ENCODE peak calls at places on chromosomes 2 and 18, in four cellular contexts. Z, I, U and G are unnamed samples.

GRCh38 chr2:8412082-8412481 is 269.8 kb upstream of the ID2 start:
- DNase-seq in Z (no peak), I (peak; percentile 69), U (peak; percentile 91), G (no peak)

GRCh38 chr2:7427293-7428060 is 510.3 kb downstream of the RNF144A start:
- DNase-seq in Z (peak; percentile 55), I (peak; percentile 41), U (peak; percentile 53), G (no peak)

GRCh38 chr2:45169339-45170190 is 160.3 kb upstream of the SIX2 start:
- DNase-seq in Z (no peak), I (peak; percentile 60), U (no peak), G (peak; percentile 67)

GRCh38 chr18:79914614-79915160 is 36.8 kb downstream of the SLC66A2 start:
- DNase-seq in Z (no peak), I (no peak), U (no peak), G (no peak)

GRCh38 chr18:46497129-46497528 is 159.9 kb downstream of the LOXHD1 start:
- DNase-seq in Z (peak; percentile 13), I (no peak), U (peak; percentile 10), G (peak; percentile 82)

GRCh38 chr18:42925036-42925435 is 190.4 kb downstream of the RIT2 start:
- DNase-seq in Z (no peak), I (no peak), U (no peak), G (no peak)

GRCh38 chr2:110863726-110864125 is 131.4 kb downstream of the ACOXL start:
- DNase-seq in Z (no peak), I (no peak), U (no peak), G (no peak)

GRCh38 chr2:191150451-191151314 is at the start of gene STAT4:
- DNase-seq in Z (no peak), I (peak; percentile 43), U (no peak), G (peak; percentile 59)

GRCh38 chr18:74836296-74837139 is 238.8 kb downstream of the ZNF407 start:
- DNase-seq in Z (no peak), I (no peak), U (peak; percentile 72), G (no peak)

GRCh38 chr18:42183746-42184145 is 228.7 kb downstream of the PIK3C3 start:
- DNase-seq in Z (no peak), I (peak; percentile 7), U (no peak), G (no peak)

GRCh38 chr2:206084870-206085741 is 868 bp downstream of the INO80D start:
- DNase-seq in Z (peak; percentile 43), I (no peak), U (no peak), G (peak; percentile 41)

GRCh38 chr2:206085742-206086445 is at the start of gene INO80D:
- DNase-seq in Z (peak; percentile 69), I (peak; percentile 59), U (peak; percentile 87), G (peak; percentile 65)

GRCh38 chr2:206083602-206084467 is 2.1 kb downstream of the INO80D start:
- DNase-seq in Z (no peak), I (no peak), U (no peak), G (peak; percentile 82)

GRCh38 chr2:206082298-206082843 is 3.6 kb downstream of the INO80D start:
- DNase-seq in Z (no peak), I (no peak), U (no peak), G (no peak)

GRCh38 chr2:206084468-206084869 is 1.5 kb downstream of the INO80D start:
- DNase-seq in Z (peak; percentile 57), I (peak; percentile 61), U (peak; percentile 85), G (peak; percentile 70)
- TF ChIP-seq ESRRA in Z (no peak), I (no peak), U (no peak), G (no peak)

GRCh38 chr2:30149513-30149912 is 2.7 kb downstream of the YPEL5 start:
- DNase-seq in Z (peak; percentile 50), I (no peak), U (peak; percentile 59), G (peak; percentile 19)
- TF ChIP-seq JUN in Z (no peak), I (no peak), U (no peak), G (no peak)

DNA sequence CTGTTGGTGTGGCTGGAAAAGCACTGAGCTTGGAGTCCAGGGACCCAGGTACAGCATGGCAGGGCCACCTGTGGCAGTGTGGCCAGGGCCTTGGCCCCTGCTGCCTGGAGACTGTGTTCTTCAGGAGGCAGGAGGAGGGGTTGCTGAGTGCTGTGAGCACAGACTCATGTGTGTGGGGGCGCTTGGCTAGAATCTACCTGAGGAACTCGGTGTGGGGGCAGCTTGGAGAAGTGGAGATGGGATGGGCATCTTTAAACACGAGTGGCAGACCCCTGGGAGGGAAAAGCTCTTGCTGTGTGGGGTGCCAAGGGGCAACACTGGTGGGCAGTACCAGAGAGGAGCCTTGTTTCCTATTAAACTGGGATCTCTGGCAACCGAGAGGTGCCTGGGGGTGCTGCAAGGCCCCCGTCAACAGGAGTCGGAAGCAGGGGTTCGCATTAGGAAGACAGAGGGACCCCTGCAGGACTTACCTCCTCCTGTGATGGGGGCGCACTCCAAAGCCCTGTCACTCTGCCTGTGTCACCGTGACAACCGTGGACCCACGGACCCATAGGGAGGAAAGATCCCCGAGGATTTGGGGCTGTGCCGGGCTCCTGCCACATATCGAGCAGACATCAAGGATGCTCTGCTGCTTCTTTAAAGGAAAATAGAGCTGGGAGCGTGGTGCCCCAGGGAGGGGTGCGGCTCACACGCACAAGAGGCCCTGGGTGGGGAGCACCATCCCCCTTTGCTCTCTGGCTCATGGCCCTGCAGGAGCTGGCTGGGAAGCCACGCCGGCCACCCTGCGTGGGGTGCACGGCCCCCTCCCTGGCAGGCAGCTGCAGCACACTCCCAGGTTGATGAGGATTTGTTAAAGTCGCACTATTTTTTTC is 167.2 kb downstream of the TWIST2 start:
- DNase-seq in Z (no peak), I (no peak), U (no peak), G (no peak)
- TF ChIP-seq ESRRA in Z (no peak), I (no peak), U (no peak), G (no peak)

DNA sequence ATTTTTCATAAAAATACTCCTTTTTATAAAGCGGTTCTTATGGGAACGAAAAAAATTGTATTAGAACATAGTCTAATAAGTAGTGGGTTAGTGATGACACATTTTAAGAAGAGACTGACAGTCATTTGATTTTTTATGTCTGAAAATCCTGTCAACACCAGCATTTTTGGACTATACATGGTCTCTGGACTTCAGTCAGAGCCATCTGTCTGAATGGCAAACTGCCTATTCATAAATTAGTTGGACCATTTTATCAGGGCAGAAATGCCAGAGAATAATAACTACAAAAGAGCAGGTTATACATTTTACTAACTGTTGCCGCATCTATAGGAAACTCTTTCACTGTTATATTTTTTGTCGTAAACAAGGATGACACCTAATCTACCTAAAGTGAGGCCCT is 437.6 kb downstream of the ZNF804A start:
- DNase-seq in Z (no peak), I (no peak), U (no peak), G (no peak)
- TF ChIP-seq JUN in Z (no peak), I (no peak), U (no peak), G (no peak)

GRCh38 chr2:28067602-28068001 is 177.1 kb downstream of the BABAM2 start:
- DNase-seq in Z (no peak), I (no peak), U (no peak), G (no peak)
- TF ChIP-seq ESRRA in Z (no peak), I (no peak), U (no peak), G (no peak)